ENCODE peak calls at places on chromosomes 4 and X, in five cellular contexts. Z, A, P, D and C are unnamed samples.

GRCh38 chrX:47597222-47597621 is 15.0 kb downstream of the TIMP1 start:
- DNase-seq in A (no peak), D (no peak), Z (no peak), P (no peak), C (no peak)

GRCh38 chrX:46569621-46570020 is 3.9 kb upstream of the CHST7 start:
- DNase-seq in Z (no peak), D (no peak), A (no peak), P (no peak), C (no peak)

GRCh38 chr4:180456928-180457327 is 1786.3 kb upstream of the TENM3 start:
- DNase-seq in A (no peak), Z (no peak), P (no peak), D (no peak), C (no peak)

GRCh38 chr4:76811604-76812412 is 86.1 kb downstream of the SOWAHB start:
- DNase-seq in D (no peak), P (peak), A (no peak), Z (peak), C (peak)

GRCh38 chr4:124105212-124105611 is 607.3 kb downstream of the ANKRD50 start:
- DNase-seq in P (peak), Z (no peak), A (no peak), D (no peak), C (no peak)

GRCh38 chr4:184896868-184897715 is 71.3 kb upstream of the ACSL1 start:
- DNase-seq in D (no peak), P (no peak), A (no peak), Z (no peak), C (peak)

GRCh38 chr4:26052663-26053534 is 138.9 kb downstream of the SMIM20 start:
- DNase-seq in Z (no peak), P (no peak), D (no peak), A (no peak), C (no peak)

GRCh38 chrX:145620666-145621065 is 197.0 kb upstream of the SLITRK2 start:
- DNase-seq in A (no peak), D (no peak), Z (no peak), P (no peak), C (no peak)

GRCh38 chr4:99235955-99236354 is 16.9 kb upstream of the ADH6 start:
- DNase-seq in Z (no peak), P (no peak), D (no peak), A (no peak), C (no peak)

GRCh38 chrX:70022608-70023007 is 27.1 kb downstream of the AWAT2 start:
- DNase-seq in Z (no peak), A (no peak), D (no peak), P (no peak), C (no peak)

GRCh38 chr4:17142232-17142711 is 243.8 kb upstream of the LDB2 start:
- DNase-seq in D (no peak), A (peak), Z (peak), P (peak), C (peak)

GRCh38 chr4:163748474-163748873 is 254.0 kb downstream of the TMA16 start:
- DNase-seq in P (peak), A (peak), Z (no peak), D (no peak), C (no peak)

GRCh38 chr4:188282620-188283232 is 143.5 kb downstream of the TRIML1 start:
- DNase-seq in P (no peak), D (no peak), Z (no peak), A (no peak), C (no peak)

GRCh38 chr4:8838911-8839431 is 32.7 kb downstream of the HMX1 start:
- DNase-seq in P (no peak), Z (no peak), A (no peak), D (no peak), C (no peak)

GRCh38 chrX:15815779-15816452 is 25.6 kb downstream of the ZRSR2 start:
- DNase-seq in P (peak), A (no peak), D (peak), Z (no peak), C (no peak)

GRCh38 chr4:86972997-86973396 is 38.2 kb downstream of the AFF1 start:
- DNase-seq in P (peak), Z (no peak), D (no peak), A (no peak), C (no peak)

GRCh38 chr4:79141530-79141929 is 184.3 kb downstream of the NAA11 start:
- DNase-seq in A (no peak), P (peak), Z (peak), D (no peak), C (no peak)

GRCh38 chr4:24799196-24799543 is 3.8 kb downstream of the SOD3 start:
- DNase-seq in Z (no peak), D (no peak), P (no peak), A (no peak), C (no peak)

GRCh38 chr4:24801136-24801855 is 5.9 kb downstream of the SOD3 start:
- DNase-seq in Z (no peak), D (no peak), A (no peak), P (no peak), C (no peak)

GRCh38 chr4:24798036-24798610 is 2.8 kb downstream of the SOD3 start:
- DNase-seq in Z (no peak), D (no peak), P (no peak), A (no peak), C (no peak)

GRCh38 chr4:24799544-24800272 is 4.3 kb downstream of the SOD3 start:
- DNase-seq in Z (no peak), P (no peak), A (no peak), D (no peak), C (no peak)

GRCh38 chr4:24800273-24800880 is 5.0 kb downstream of the SOD3 start:
- DNase-seq in A (no peak), P (no peak), Z (no peak), D (no peak), C (no peak)
- H3K4me3 ChIP-seq in A (no peak), P (peak), Z (peak), D (no peak), C (no peak)

DNA sequence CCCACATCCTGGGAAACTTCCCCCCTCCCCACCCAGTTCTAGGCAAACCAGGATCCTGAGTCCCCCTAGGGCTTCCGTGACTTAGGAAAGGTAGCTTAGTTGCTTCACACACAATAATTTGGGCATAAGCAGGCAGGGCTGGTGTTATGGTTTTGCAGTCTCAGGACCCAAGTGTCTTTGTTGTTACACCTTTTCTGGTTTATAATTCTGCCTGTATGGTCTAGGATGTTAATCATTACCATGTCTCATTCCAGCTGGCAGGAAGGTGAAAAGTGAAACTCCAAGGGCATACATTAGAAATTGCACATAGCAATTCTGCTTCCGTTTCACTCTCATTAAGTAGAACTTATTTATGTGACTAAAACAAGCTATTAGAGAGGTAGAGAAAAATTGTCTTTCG is 16.8 kb downstream of the UGT8 start:
- DNase-seq in Z (no peak), P (no peak), D (no peak), A (no peak), C (no peak)
- H3K4me3 ChIP-seq in Z (no peak), P (no peak), D (peak), A (no peak), C (no peak)

GRCh38 chrX:65035451-65035779 is 59.2 kb upstream of the ZC4H2 start:
- DNase-seq in P (no peak), Z (no peak), A (no peak), D (no peak), C (no peak)
- H3K4me3 ChIP-seq in P (peak), Z (peak), A (no peak), D (peak), C (peak)

GRCh38 chrX:38618152-38618551 is 56.8 kb downstream of the TSPAN7 start:
- DNase-seq in P (no peak), A (no peak), D (no peak), Z (no peak), C (no peak)
- H3K4me3 ChIP-seq in P (no peak), A (no peak), D (no peak), Z (no peak), C (no peak)

DNA sequence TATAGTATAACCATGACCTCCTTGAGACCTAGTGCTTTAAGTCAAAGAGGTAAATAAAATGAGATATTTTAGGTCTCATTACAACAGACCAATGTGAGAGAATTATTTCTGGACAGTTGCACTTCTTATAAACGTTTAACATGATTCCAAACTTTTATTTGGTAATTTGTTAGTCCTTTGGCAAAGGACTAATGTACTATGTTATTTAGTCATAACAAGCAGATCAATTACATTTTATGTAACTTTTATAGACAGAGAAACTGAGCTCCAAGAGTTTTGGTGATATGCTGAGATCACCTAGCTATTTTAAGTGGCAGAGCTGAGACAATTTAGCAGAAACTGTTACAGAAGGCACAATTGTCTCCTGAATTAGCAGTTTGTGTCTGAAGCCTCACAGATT is 2.6 kb upstream of the SNCA start:
- DNase-seq in P (no peak), D (no peak), Z (no peak), A (no peak), C (no peak)
- H3K4me3 ChIP-seq in P (no peak), D (no peak), Z (no peak), A (no peak), C (no peak)

GRCh38 chrX:135003876-135004623 is 13.3 kb downstream of the SMIM10 start:
- DNase-seq in P (peak), A (peak), Z (peak), D (peak), C (peak)
- H3K4me3 ChIP-seq in P (peak), A (peak), Z (peak), D (peak), C (peak)

GRCh38 chr4:121138014-121138413 is 26.1 kb downstream of the TNIP3 start:
- DNase-seq in D (no peak), A (no peak), Z (no peak), P (no peak), C (no peak)

GRCh38 chr4:121140712-121141111 is 23.4 kb downstream of the TNIP3 start:
- DNase-seq in A (no peak), Z (peak), D (no peak), P (peak), C (peak)

GRCh38 chr4:121143126-121143525 is 21.0 kb downstream of the TNIP3 start:
- DNase-seq in Z (no peak), A (no peak), P (no peak), D (no peak), C (no peak)

GRCh38 chr4:121138445-121138844 is 25.7 kb downstream of the TNIP3 start:
- DNase-seq in D (no peak), Z (no peak), P (no peak), A (no peak), C (no peak)

DNA sequence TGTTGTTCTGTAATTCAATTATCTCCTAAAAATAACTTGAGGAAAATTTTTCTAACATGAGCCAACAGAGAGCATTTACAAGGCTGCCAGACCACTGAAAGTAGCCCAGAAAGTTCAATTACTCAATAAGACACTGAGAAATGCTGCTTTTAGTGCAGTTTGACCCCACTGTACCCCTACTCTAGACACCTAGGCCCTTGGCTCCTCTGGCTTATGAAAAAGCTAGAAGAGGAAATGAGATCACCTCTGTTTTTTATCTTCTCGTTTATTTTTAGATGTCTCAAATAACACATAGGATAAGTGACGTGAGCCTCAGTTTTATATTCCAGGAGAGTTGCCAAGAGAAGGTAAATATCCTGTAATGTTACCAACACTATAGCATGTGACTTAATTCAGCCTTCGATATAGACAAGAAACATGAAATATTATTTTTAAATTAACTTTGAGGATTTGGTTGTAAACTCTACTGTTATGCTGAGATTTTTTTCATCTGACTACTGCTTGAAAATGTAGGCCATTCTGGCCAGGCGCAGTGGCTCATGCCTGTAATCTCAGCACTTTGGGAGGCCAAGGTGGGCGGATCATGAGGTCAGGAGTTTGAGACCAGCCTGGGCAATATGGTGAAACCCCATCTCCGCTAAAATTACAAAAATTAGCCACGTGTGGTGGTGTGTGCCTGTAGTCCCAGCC is 24.4 kb downstream of the TNIP3 start:
- DNase-seq in P (peak), Z (peak), A (no peak), D (no peak), C (no peak)
- H3K4me3 ChIP-seq in P (no peak), Z (no peak), A (no peak), D (no peak), C (no peak)